ENCODE peak calls at places on chromosomes 4 and X, in nine cellular contexts. T is kidney epithelial cell, L is lung, J is mucosa of descending colon, Y is psoas muscle, Z is left ventricle myocardium inferior, R is GM06990, E is uterus, H is PC-3. O is an unnamed sample.

GRCh38 chr4:81152839-81153713 is 61.9 kb downstream of the PRKG2 start:
- DNase-seq in T (no peak), R (no peak), Z (no peak), J (no peak), H (peak; percentile 69), E (no peak), L (no peak), Y (no peak), O (peak; percentile 92)

GRCh38 chr4:62204136-62204535 is 1004.0 kb downstream of the ADGRL3 start:
- DNase-seq in Z (no peak), H (no peak), J (no peak), Y (no peak), R (no peak), E (no peak), L (no peak), T (no peak), O (no peak)

GRCh38 chrX:134161162-134161561 is 75.8 kb upstream of the CCDC160 start:
- DNase-seq in Z (no peak), R (no peak), L (no peak), J (no peak), H (no peak), E (no peak), Y (no peak), T (no peak), O (no peak)

GRCh38 chr4:72340803-72341431 is 228.1 kb downstream of the ADAMTS3 start:
- DNase-seq in Z (no peak), R (no peak), H (peak; percentile 95), Y (no peak), L (no peak), E (no peak), J (no peak), T (no peak), O (peak; percentile 84)

GRCh38 chrX:27254663-27255062 is 208.5 kb downstream of the PPP4R3C start:
- DNase-seq in Y (no peak), T (no peak), H (no peak), J (no peak), L (no peak), E (no peak), Z (no peak), R (no peak), O (no peak)

GRCh38 chr4:55125763-55126541 is 557 bp upstream of the KDR start:
- DNase-seq in Z (peak; percentile 17), T (no peak), Y (peak; percentile 65), J (no peak), L (no peak), E (peak; percentile 27), H (no peak), R (no peak), O (no peak)

GRCh38 chr4:139540637-139541036 is 15.4 kb downstream of the SETD7 start:
- DNase-seq in L (no peak), Y (no peak), T (no peak), H (no peak), R (no peak), Z (no peak), J (no peak), E (no peak), O (no peak)

GRCh38 chr4:68865760-68866159 is 50.0 kb downstream of the UGT2B10 start:
- DNase-seq in Z (no peak), T (no peak), R (no peak), H (no peak), L (no peak), Y (no peak), E (no peak), J (no peak), O (no peak)

GRCh38 chr4:184315675-184316359 is 98.1 kb upstream of the ENPP6 start:
- DNase-seq in T (no peak), Z (no peak), E (no peak), L (no peak), Y (no peak), H (no peak), J (no peak), R (no peak), O (no peak)

GRCh38 chrX:115624916-115625315 is 63.9 kb downstream of the PLS3 start:
- DNase-seq in R (no peak), T (no peak), J (no peak), Z (no peak), Y (no peak), E (no peak), L (no peak), H (no peak), O (peak; percentile 76)

GRCh38 chrX:776529-777230 is 146.1 kb downstream of the SHOX start:
- DNase-seq in Y (no peak), H (peak; percentile 52), J (no peak), Z (no peak), L (no peak), E (no peak), R (no peak), T (no peak), O (peak; percentile 14)

GRCh38 chrX:3549442-3549875 is 164.0 kb downstream of the PRKX start:
- DNase-seq in H (peak; percentile 8), L (no peak), J (no peak), T (no peak), R (no peak), E (no peak), Y (no peak), Z (peak; percentile 13), O (peak; percentile 10)

GRCh38 chr4:139710073-139710472 is 44.5 kb downstream of the MGST2 start:
- DNase-seq in T (no peak), Y (no peak), Z (no peak), H (no peak), L (no peak), E (no peak), R (no peak), J (no peak), O (peak; percentile 18)

GRCh38 chr4:99205104-99205979 is 13.7 kb downstream of the ADH6 start:
- DNase-seq in H (no peak), E (peak; percentile 60), Y (no peak), R (no peak), Z (no peak), L (no peak), J (no peak), T (no peak), O (peak; percentile 33)

GRCh38 chr4:184196730-184197355 is 20.8 kb downstream of the ENPP6 start:
- DNase-seq in J (no peak), Y (no peak), L (no peak), H (peak; percentile 6), R (no peak), Z (no peak), E (no peak), T (no peak), O (peak; percentile 15)

DNA sequence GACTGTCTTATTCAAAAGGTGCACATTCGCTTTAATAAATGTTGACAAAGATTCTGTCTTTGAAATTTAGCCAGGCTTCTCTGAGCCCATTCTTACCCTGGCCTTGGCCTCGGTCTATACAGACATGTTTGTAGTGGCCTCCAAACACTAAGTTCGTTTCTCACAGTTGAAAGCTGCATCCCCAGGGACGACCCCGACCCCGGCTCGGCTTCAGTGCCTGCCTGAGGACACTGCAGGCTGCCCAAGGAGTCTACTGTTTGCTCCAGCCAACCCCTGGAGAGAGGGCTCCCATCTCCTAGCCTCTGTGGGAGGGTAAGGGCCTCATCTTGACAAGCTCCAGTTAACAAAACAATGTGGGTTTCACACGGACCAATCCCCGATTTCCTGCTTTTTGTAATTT is 390.6 kb upstream of the ZFP42 start:
- DNase-seq in R (no peak), L (no peak), Y (no peak), Z (no peak), T (no peak), J (no peak), H (no peak), E (no peak), O (no peak)
- TF ChIP-seq CTCF in R (no peak), L (no peak), Y (no peak), Z (no peak), T (no peak), J (no peak), H (no peak), E (no peak), O (no peak)

DNA sequence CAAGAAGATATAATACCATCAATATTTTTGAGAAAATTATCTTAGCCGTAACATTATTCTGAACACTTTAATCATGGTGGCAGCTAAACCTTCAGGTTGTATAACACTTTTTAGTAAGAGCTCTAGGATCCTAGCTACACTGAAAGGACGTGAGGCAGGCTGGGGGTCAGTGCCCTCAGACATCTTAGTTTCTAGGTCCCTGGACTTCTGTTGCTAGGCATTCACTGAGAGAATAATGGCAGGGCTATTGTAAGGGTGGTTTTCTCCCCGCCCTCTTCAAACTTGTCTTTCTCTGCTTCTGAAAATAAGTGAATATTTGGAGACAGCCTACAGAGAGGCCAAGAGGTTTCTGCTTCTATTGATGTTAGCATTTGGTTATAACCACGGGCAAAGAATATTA is 15.5 kb upstream of the MMRN1 start:
- DNase-seq in T (no peak), L (no peak), Y (no peak), Z (no peak), E (no peak), J (no peak), R (no peak), H (no peak), O (no peak)
- H3K4me3 ChIP-seq in T (no peak overlapping the region), L (no peak overlapping the region), Y (no peak overlapping the region), Z (no peak overlapping the region), E (no peak overlapping the region), J (no peak overlapping the region), R (no peak overlapping the region), H (no peak overlapping the region), O (no peak overlapping the region)

GRCh38 chr4:2660596-2661211 is 95.4 kb downstream of the TNIP2 start:
- DNase-seq in R (no peak), Z (no peak), T (no peak), E (no peak), Y (no peak), L (no peak), J (no peak), H (no peak), O (no peak)
- H3K36me3 ChIP-seq in R (peaks cover 18% of the 10 kb centered on the region), Z (peaks cover 65% of the 10 kb centered on the region), T (peaks cover 5% of the 10 kb centered on the region), E (no peaks in the 10 kb centered on the region), Y (peaks cover 5% of the 10 kb centered on the region), L (peaks cover 31% of the 10 kb centered on the region), J (peaks cover 4% of the 10 kb centered on the region), H (peaks cover 17% of the 10 kb centered on the region), O (peaks cover 16% of the 10 kb centered on the region)

GRCh38 chr4:185394568-185395254 is 1.0 kb downstream of the LRP2BP start:
- DNase-seq in J (no peak), L (no peak), E (no peak), T (no peak), Z (no peak), H (peak; percentile 9), R (no peak), Y (no peak), O (peak; percentile 38)

GRCh38 chr4:185390941-185391340 is 4.8 kb downstream of the LRP2BP start:
- DNase-seq in J (no peak), T (no peak), Y (no peak), R (no peak), Z (no peak), L (no peak), H (no peak), E (no peak), O (no peak)

GRCh38 chr4:185395255-185395955 is at the start of gene LRP2BP:
- DNase-seq in R (no peak), L (no peak), Z (no peak), J (no peak), E (no peak), Y (no peak), T (no peak), H (peak; percentile 18), O (peak; percentile 84)

GRCh38 chr4:185395956-185396723 is 416 bp upstream of the LRP2BP start:
- DNase-seq in L (peak; percentile 95), J (peak; percentile 100), T (peak; percentile 85), E (peak; percentile 95), Z (peak; percentile 97), Y (peak; percentile 98), R (peak; percentile 100), H (peak; percentile 96), O (peak; percentile 95)

DNA sequence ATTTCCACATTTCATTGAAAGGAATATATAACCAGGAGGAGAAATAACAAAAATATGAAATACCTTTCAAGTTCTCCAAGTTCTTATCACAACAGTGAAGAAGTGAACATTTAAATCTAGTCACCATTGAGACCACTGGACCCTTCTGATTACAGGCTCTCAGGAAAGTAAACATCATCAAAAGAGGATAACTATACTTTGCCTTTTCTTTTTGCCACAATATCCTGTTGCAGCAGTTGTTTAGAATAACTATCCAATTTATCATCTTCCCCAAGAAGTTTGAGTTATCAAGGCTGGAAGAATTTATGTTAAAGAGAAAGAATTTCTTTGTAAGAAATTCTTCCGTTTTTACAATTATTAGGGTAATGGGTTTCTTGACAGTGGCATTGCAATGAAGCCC is 3.6 kb downstream of the LRP2BP start:
- DNase-seq in Z (no peak), L (no peak), R (no peak), T (no peak), H (no peak), J (no peak), Y (no peak), E (no peak), O (no peak)
- TF ChIP-seq CTCF in Z (no peak), L (no peak), R (no peak), T (no peak), H (no peak), J (no peak), Y (no peak), E (no peak), O (no peak)